ENCODE peak calls at places on chromosomes 2 and 18, in eight cellular contexts. B is psoas muscle, L is Caco-2, S is Peyer's patch, V is Karpas-422, R is cardiac muscle cell, F is right lobe of liver, Z is neural progenitor cell. U is an unnamed sample. For H3K9me3 and H3K4me1, the result is how much of the 10 kb centered on the place peaks cover.

GRCh38 chr2:160516547-160517365 is 23.1 kb upstream of the RBMS1 start:
- DNase-seq in F (no peak), S (no peak), L (no peak), V (no peak), R (no peak), B (no peak), Z (no peak), U (no peak)

GRCh38 chr2:149061119-149061518 is 22.6 kb downstream of the LYPD6B start:
- DNase-seq in R (no peak), V (no peak), Z (no peak), B (no peak), F (no peak), L (no peak), S (no peak), U (no peak)

GRCh38 chr18:5294618-5295230 is 802 bp downstream of the ZBTB14 start:
- DNase-seq in B (peak), V (peak), R (peak), F (peak), L (peak), S (peak), Z (no peak), U (peak)

GRCh38 chr18:55546873-55547704 is 40.9 kb downstream of the TCF4 start:
- DNase-seq in V (no peak), Z (no peak), B (no peak), L (no peak), F (no peak), R (no peak), S (no peak), U (no peak)

GRCh38 chr18:43271593-43272432 is 5.5 kb downstream of the SYT4 start:
- DNase-seq in F (no peak), S (peak), Z (peak), B (no peak), R (peak), L (no peak), V (peak), U (no peak)

GRCh38 chr2:43142921-43143438 is 83.4 kb downstream of the ZFP36L2 start:
- DNase-seq in L (peak), Z (no peak), S (peak), B (no peak), V (peak), F (peak), R (no peak), U (no peak)

GRCh38 chr2:240636563-240637115 is 11.4 kb downstream of the GPR35 start:
- DNase-seq in F (peak), S (no peak), R (no peak), L (no peak), V (no peak), Z (no peak), B (peak), U (peak)

GRCh38 chr2:216219866-216220265 is 110.7 kb downstream of the XRCC5 start:
- DNase-seq in L (no peak), Z (no peak), R (no peak), S (no peak), V (no peak), B (no peak), F (no peak), U (no peak)

GRCh38 chr2:19020144-19021099 is 338.0 kb downstream of the OSR1 start:
- DNase-seq in L (peak), S (no peak), V (no peak), B (no peak), R (no peak), F (no peak), Z (no peak), U (no peak)

GRCh38 chr2:66888791-66889631 is 454.1 kb downstream of the MEIS1 start:
- DNase-seq in Z (no peak), S (peak), B (no peak), F (no peak), R (no peak), V (no peak), L (no peak), U (no peak)

GRCh38 chr2:207395535-207396251 is 134.1 kb upstream of the CREB1 start:
- DNase-seq in S (no peak), Z (peak), B (no peak), L (no peak), V (no peak), R (peak), F (no peak), U (no peak)

GRCh38 chr18:24894880-24895279 is 434.4 kb downstream of the HRH4 start:
- DNase-seq in S (no peak), V (no peak), F (no peak), L (no peak), B (no peak), R (no peak), Z (no peak), U (no peak)

GRCh38 chr2:126038901-126039300 is 617.1 kb upstream of the GYPC start:
- DNase-seq in S (no peak), V (peak), R (no peak), L (no peak), B (no peak), Z (no peak), F (no peak), U (no peak)
- H3K9me3 ChIP-seq in S (under half), V (under half), R (under half), L (under half), B (under half), Z (under half), F (under half), U (under half)

GRCh38 chr2:105962221-105962620 is 217.5 kb downstream of the NCK2 start:
- DNase-seq in S (no peak), V (no peak), Z (no peak), L (no peak), F (no peak), R (no peak), B (no peak), U (no peak)

GRCh38 chr2:105953942-105954341 is 209.2 kb downstream of the NCK2 start:
- DNase-seq in B (no peak), V (no peak), R (no peak), L (no peak), Z (no peak), F (no peak), S (no peak), U (no peak)

GRCh38 chr2:105961599-105962146 is 217.0 kb downstream of the NCK2 start:
- DNase-seq in L (no peak), V (no peak), R (no peak), Z (no peak), S (no peak), B (no peak), F (no peak), U (no peak)

GRCh38 chr2:105959357-105959756 is 214.6 kb downstream of the NCK2 start:
- DNase-seq in B (no peak), S (no peak), R (no peak), V (no peak), F (no peak), L (no peak), Z (no peak), U (no peak)
- H3K4me3 ChIP-seq in B (no peak), S (no peak), R (no peak), V (no peak), F (no peak), L (no peak), Z (no peak), U (no peak)

DNA sequence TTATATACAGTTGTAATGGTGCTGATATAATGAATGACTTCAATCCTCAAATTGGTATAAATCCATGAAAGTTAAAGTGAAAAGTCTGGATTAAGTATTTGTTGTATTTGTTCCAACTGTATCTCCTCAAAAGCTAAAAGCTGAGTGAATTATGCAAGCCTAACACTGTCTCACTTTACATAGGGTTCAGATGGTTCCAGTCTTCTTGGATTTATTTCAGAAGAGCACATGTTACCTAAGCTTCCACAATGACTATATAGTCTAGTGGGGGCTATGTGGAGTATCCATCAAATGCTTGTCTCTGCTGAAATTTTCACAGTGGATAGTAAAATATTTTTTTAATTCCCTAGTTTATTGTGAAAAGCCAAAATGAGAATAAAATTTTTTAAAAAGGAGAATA is 13.0 kb downstream of the MCEE start:
- DNase-seq in L (no peak), F (no peak), V (no peak), R (no peak), S (no peak), B (no peak), Z (no peak), U (no peak)
- H3K4me1 ChIP-seq in L (under half), F (under half), V (under half), R (under half), S (under half), B (under half), Z (under half), U (under half)

DNA sequence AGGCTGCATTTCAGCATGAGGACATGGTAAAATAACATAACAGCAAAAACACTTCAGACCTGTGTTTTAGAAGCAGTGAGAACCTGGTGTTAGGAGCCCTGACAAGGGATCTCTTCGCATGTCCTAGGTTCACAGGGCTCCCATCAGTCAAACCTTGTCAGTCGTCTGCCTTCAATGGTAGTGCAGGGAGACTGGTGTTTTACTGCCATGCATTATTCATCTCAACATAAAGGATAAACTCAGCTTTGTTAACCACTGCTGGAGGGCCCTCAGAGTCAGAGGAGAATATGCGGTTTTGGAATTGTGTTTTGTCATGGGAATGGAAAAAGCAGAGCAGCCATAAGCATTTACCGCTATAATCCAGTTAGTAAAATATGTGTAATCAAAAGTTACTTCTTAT is 275.9 kb upstream of the GCFC2 start:
- DNase-seq in S (no peak), L (no peak), Z (no peak), B (no peak), R (no peak), F (no peak), V (no peak), U (no peak)
- H3K9me3 ChIP-seq in S (under half), L (under half), Z (under half), B (under half), R (under half), F (under half), V (under half), U (under half)

GRCh38 chr2:28778392-28778791 is 26.8 kb downstream of the PPP1CB start:
- DNase-seq in R (no peak), L (no peak), V (no peak), Z (no peak), S (no peak), B (no peak), F (no peak), U (no peak)

GRCh38 chr2:28780496-28780895 is 28.9 kb downstream of the PPP1CB start:
- DNase-seq in S (no peak), B (no peak), Z (no peak), R (no peak), L (no peak), V (no peak), F (no peak), U (no peak)

GRCh38 chr2:28772351-28772750 is 20.7 kb downstream of the PPP1CB start:
- DNase-seq in S (no peak), R (no peak), F (no peak), V (no peak), L (no peak), B (no peak), Z (no peak), U (no peak)

GRCh38 chr2:28779020-28779419 is 27.4 kb downstream of the PPP1CB start:
- DNase-seq in Z (no peak), L (no peak), V (no peak), R (no peak), S (no peak), B (no peak), F (no peak), U (no peak)

GRCh38 chr2:28776471-28776870 is 24.8 kb downstream of the PPP1CB start:
- DNase-seq in R (no peak), B (no peak), V (no peak), Z (no peak), F (no peak), L (no peak), S (no peak), U (no peak)
- H3K4me3 ChIP-seq in R (no peak), B (no peak), V (no peak), Z (no peak), F (no peak), L (no peak), S (no peak), U (no peak)

DNA sequence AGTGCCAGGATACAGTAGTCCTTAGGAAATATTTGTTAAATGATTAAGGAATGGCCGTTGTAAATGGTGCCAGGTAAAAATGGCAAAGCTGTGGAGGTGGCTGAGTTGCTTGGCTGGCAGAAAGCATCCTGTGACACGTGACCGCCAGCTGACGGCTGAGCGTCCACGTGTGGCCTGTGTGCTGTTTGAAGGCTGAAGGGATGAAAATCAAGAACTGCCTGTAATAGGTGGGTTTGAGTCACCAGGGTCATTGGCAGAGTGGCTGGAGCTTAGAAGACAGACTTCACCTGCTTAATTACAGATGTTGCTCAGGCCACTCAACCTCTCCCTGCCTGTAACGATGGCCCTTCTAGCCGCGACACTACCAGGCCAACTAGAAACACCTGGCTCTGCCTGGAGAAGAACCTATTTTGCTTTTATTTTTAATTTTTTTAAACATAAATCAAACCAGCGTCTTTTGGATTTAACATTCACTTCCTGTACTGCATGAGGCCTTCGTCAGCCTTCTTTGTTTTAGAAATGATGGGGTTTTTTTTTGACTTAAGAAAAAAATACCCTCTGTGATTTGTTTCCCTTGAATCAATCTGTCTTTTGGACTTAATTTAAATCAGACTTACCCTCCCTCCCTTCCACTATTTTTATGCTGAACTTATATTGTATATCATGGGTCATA is 206.5 kb downstream of the PRKCE start:
- DNase-seq in Z (no peak), S (no peak), F (peak), R (no peak), B (no peak), V (no peak), L (no peak), U (no peak)
- H3K4me1 ChIP-seq in Z (under half), S (under half), F (under half), R (under half), B (under half), V (half or more), L (under half), U (under half)

GRCh38 chr2:134052173-134052572 is 201.7 kb upstream of the MGAT5 start:
- DNase-seq in R (no peak), S (no peak), L (no peak), F (no peak), B (no peak), V (no peak), Z (no peak), U (no peak)
- H3K9me3 ChIP-seq in R (under half), S (under half), L (under half), F (under half), B (under half), V (under half), Z (under half), U (under half)

DNA sequence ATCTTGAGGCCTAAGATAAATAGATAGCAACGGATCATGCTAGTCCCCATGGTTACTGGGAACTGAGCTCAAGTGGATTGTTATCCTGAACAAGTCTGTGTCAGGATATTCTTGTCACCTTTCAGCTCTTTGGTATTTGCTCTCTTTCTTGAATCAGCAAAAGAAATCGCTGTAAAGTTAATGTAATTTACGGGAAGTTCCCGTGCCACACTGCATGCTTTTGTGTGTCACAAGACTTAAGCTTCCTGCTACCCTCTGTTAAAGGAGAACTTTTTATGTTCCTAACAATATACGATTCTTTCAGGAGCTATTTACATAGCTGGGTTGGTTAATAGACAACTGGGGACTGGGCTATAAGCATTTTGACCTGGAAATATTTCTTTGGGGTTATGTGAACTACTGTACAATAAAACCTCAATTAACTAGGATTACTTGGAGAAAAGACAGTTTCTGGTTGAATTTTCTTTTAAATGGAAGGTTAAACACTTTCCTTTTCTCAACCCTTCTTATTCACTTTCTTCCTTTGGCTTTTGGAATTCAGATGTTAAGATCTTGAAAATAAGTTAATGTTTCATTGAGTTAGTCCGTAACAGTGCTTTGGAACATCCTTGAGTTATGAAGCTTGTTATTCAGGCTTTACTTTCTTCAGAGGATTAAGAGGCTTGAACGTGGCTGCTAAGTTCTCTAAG is 151.2 kb downstream of the FMNL2 start:
- DNase-seq in B (no peak), S (no peak), F (no peak), R (no peak), L (peak), V (no peak), Z (no peak), U (no peak)
- H3K4me3 ChIP-seq in B (no peak), S (no peak), F (no peak), R (no peak), L (no peak), V (no peak), Z (no peak), U (no peak)

U was measured in upper lobe of right lung.